ENCODE peak calls at places on chromosomes 13 and 19, in seven cellular contexts. J is lung; T is uterus; H is left lung; B is esophagus squamous epithelium; Y is mesenchymal stem cell; L is CD8-positive, alpha-beta T cell. R is an unnamed sample.
A peak's percentile ranks its signal among the peaks of the same experiment; 100 is the strongest.

GRCh38 chr19:15551183-15552004 is 43.1 kb downstream of the CYP4F22 start:
- DNase-seq in J (no peak), T (peak; percentile 22), H (no peak), B (no peak), Y (no peak), L (peak; percentile 69), R (peak; percentile 37)

GRCh38 chr13:73983109-73983508 is 151.1 kb downstream of the KLF12 start:
- DNase-seq in J (no peak), T (no peak), H (no peak), B (no peak), Y (no peak), L (no peak), R (no peak)

GRCh38 chr13:83449666-83450395 is 432.4 kb downstream of the SLITRK1 start:
- DNase-seq in J (no peak), T (no peak), H (no peak), B (no peak), Y (no peak), L (no peak), R (no peak)

GRCh38 chr19:49157445-49158224 is at the start of gene TRPM4:
- DNase-seq in J (peak; percentile 92), T (peak; percentile 81), H (peak; percentile 90), B (no peak), Y (peak; percentile 83), L (no peak), R (peak; percentile 91)

GRCh38 chr13:67086260-67086659 is 143.9 kb downstream of the PCDH9 start:
- DNase-seq in J (no peak), T (no peak), H (no peak), B (no peak), Y (no peak), L (no peak), R (no peak)

GRCh38 chr13:96431044-96431581 is 341.2 kb downstream of the HS6ST3 start:
- DNase-seq in J (no peak), T (no peak), H (no peak), B (no peak), Y (no peak), L (no peak), R (no peak)

GRCh38 chr13:103236213-103236612 is 170.0 kb upstream of the SLC10A2 start:
- DNase-seq in J (no peak), T (no peak), H (no peak), B (no peak), Y (no peak), L (no peak), R (peak; percentile 8)

GRCh38 chr13:38763446-38764381 is 76.8 kb downstream of the FREM2 start:
- DNase-seq in J (no peak), T (no peak), H (no peak), B (no peak), Y (peak; percentile 40), L (no peak), R (peak; percentile 74)

GRCh38 chr13:50386527-50387123 is 371.4 kb downstream of the KCNRG start:
- DNase-seq in J (no peak), T (no peak), H (no peak), B (no peak), Y (peak; percentile 49), L (no peak), R (peak; percentile 66)

GRCh38 chr19:43504426-43505185 is at the start of gene PHLDB3:
- DNase-seq in J (peak; percentile 29), T (peak; percentile 32), H (peak; percentile 45), B (no peak), Y (no peak), L (peak; percentile 57), R (peak; percentile 59)

GRCh38 chr19:11887247-11887617 is 350 bp upstream of the ZNF69 start:
- DNase-seq in J (no peak), T (no peak), H (no peak), B (no peak), Y (no peak), L (no peak), R (no peak)

GRCh38 chr19:22945560-22945959 is 57.4 kb downstream of the ZNF728 start:
- DNase-seq in J (no peak), T (no peak), H (no peak), B (no peak), Y (peak; percentile 11), L (no peak), R (peak; percentile 32)

GRCh38 chr13:70405266-70405665 is 297.0 kb upstream of the KLHL1 start:
- DNase-seq in J (no peak), T (no peak), H (no peak), B (no peak), Y (no peak), L (no peak), R (no peak)

GRCh38 chr13:112721198-112722104 is 31.6 kb downstream of the ATP11A start:
- DNase-seq in J (no peak), T (peak; percentile 37), H (no peak), B (no peak), Y (no peak), L (no peak), R (no peak)

GRCh38 chr13:112719016-112719415 is 29.2 kb downstream of the ATP11A start:
- DNase-seq in J (no peak), T (peak; percentile 35), H (peak; percentile 30), B (no peak), Y (no peak), L (no peak), R (no peak)

GRCh38 chr13:112720251-112720650 is 30.4 kb downstream of the ATP11A start:
- DNase-seq in J (no peak), T (no peak), H (no peak), B (no peak), Y (no peak), L (no peak), R (no peak)

GRCh38 chr13:112719556-112719955 is 29.7 kb downstream of the ATP11A start:
- DNase-seq in J (no peak), T (no peak), H (no peak), B (no peak), Y (no peak), L (no peak), R (no peak)

DNA sequence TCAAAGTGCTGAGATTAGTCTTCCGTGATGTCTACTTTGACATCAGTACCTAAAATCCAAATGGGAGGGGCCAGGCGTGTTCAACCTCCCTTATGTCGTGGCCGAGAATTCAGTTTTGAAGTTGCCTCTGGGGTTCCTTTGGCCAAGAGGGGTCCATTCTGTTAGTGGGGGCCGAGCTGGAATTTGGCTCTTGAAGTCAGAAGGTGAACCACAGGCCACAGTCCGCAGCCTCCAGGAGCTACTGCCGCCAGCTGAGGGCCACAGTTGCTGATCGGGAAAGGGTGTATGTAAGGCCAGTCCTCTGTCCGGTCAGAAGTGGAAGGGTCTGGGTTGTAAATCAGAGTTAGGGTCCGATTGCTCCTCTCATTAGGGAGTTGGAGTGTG is 31.0 kb downstream of the ATP11A start:
- DNase-seq in J (no peak), T (peak; percentile 20), H (no peak), B (no peak), Y (no peak), L (no peak), R (no peak)
- H3K9me3 ChIP-seq in J (no peaks in the 10 kb centered on the region), T (no peaks in the 10 kb centered on the region), H (no peaks in the 10 kb centered on the region), B (no peaks in the 10 kb centered on the region), Y (no peaks in the 10 kb centered on the region), L (no peaks in the 10 kb centered on the region), R (no peaks in the 10 kb centered on the region)

DNA sequence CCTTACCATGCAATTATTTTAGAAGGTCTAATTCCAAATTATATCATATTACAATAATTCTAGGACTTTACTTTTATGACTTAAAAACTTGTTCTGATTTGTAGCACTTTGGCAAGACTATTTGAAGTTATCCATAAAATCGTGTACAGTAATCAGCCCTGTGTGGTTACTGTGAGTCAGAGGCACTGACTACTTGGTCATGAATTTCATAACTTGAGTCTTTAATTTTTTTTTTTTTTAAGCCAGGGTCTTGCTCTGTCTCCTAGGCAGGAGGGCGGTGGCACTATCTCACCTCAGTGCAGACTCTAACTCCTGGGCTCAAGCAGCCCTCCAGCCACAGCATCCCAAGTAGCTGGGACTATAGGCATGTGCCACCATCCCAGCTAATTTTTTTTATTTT is 1319.2 kb upstream of the SLC10A2 start:
- DNase-seq in J (no peak), T (no peak), H (no peak), B (no peak), Y (peak; percentile 49), L (no peak), R (no peak)
- H3K9me3 ChIP-seq in J (peaks cover 4% of the 10 kb centered on the region), T (no peaks in the 10 kb centered on the region), H (no peaks in the 10 kb centered on the region), B (no peaks in the 10 kb centered on the region), Y (no peaks in the 10 kb centered on the region), L (no peaks in the 10 kb centered on the region), R (no peaks in the 10 kb centered on the region)

GRCh38 chr13:101457176-101457575 is 4.7 kb downstream of the ITGBL1 start:
- DNase-seq in J (no peak), T (no peak), H (no peak), B (no peak), Y (no peak), L (no peak), R (no peak)
- H3K9me3 ChIP-seq in J (no peaks in the 10 kb centered on the region), T (no peaks in the 10 kb centered on the region), H (no peaks in the 10 kb centered on the region), B (no peaks in the 10 kb centered on the region), Y (no peaks in the 10 kb centered on the region), L (no peaks in the 10 kb centered on the region), R (no peaks in the 10 kb centered on the region)

GRCh38 chr19:2524361-2524839 is 48.5 kb downstream of the GADD45B start:
- DNase-seq in J (no peak), T (no peak), H (no peak), B (no peak), Y (no peak), L (no peak), R (no peak)

GRCh38 chr19:2527171-2527570 is 51.2 kb downstream of the GADD45B start:
- DNase-seq in J (no peak), T (no peak), H (no peak), B (no peak), Y (no peak), L (no peak), R (no peak)

GRCh38 chr19:2523630-2524311 is 47.8 kb downstream of the GADD45B start:
- DNase-seq in J (no peak), T (no peak), H (no peak), B (no peak), Y (peak; percentile 66), L (no peak), R (no peak)

GRCh38 chr19:2527716-2528115 is 51.8 kb downstream of the GADD45B start:
- DNase-seq in J (no peak), T (no peak), H (no peak), B (no peak), Y (no peak), L (no peak), R (no peak)

DNA sequence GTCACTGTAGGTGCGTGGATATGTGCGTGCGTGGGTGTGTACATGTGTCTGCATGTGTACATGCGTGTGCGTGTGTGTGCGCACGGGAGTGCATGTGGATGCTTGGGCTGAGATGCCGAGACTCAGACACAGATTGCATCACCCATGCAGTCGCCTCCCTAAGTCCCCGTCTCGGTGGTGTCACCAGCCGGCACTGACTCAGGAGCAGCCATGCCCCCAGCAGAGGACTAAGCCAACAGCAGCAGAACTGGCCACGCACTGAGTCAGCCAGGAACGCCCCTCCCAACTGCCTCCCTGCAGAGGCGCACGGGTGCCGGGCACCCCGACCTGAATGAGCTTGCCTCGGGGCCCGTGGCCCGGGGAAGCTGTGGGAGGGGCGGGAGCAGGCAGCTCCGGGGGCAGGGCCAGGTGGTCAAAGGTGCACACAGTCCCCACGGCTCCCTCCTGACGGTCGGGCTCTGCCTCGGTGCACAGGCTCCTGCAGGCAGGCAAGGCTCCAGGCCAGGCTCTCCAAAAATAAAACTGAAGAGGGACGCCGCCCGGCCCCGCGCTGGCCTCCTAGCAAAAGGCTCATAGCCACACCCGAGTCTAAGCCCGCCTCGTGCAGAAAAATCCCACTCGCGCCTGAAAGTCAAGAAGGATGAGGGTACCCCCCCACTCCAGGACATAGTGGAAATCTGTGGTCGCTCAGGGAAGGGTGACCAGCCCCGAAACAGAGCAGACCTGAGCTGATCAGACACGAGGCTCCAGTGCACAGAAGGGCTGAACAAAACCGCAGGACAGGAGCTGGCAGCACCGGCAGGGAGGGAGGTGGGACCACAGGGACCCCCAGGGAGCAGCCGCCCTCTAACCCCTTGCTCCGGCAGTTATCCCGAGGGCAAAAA is 49.2 kb downstream of the GADD45B start:
- DNase-seq in J (no peak), T (no peak), H (no peak), B (no peak), Y (peak; percentile 84), L (no peak), R (no peak)
- H3K9me3 ChIP-seq in J (no peaks in the 10 kb centered on the region), T (no peaks in the 10 kb centered on the region), H (no peaks in the 10 kb centered on the region), B (no peaks in the 10 kb centered on the region), Y (no peaks in the 10 kb centered on the region), L (no peaks in the 10 kb centered on the region), R (no peaks in the 10 kb centered on the region)

GRCh38 chr19:56014765-56015164 is 28.2 kb downstream of the NLRP5 start:
- DNase-seq in J (no peak), T (no peak), H (no peak), B (no peak), Y (no peak), L (no peak), R (no peak)
- H3K9me3 ChIP-seq in J (no peaks in the 10 kb centered on the region), T (no peaks in the 10 kb centered on the region), H (no peaks in the 10 kb centered on the region), B (peaks cover 7% of the 10 kb centered on the region), Y (peaks cover 14% of the 10 kb centered on the region), L (no peaks in the 10 kb centered on the region), R (no peaks in the 10 kb centered on the region)